ENCODE peak calls at places on chromosomes 1 and 21, in seven cellular contexts. One of them, this sample, is unnamed.

GRCh38 chr1:174258148-174258550 is 98.8 kb downstream of the RABGAP1L start:
- DNase-seq in SIG-M5: no peak
- DNase-seq in NCI-H1694: peak; percentile 78
- DNase-seq in fibroblast of pulmonary artery: peak; percentile 67
- DNase-seq in foreskin keratinocyte: peak; percentile 3
- DNase-seq in dermis blood vessel endothelial cell: peak; percentile 71
- DNase-seq in CD8-positive, alpha-beta T cell: no peak
- DNase-seq in this sample: peak; percentile 53

GRCh38 chr1:28329395-28330153 is 734 bp downstream of the MED18 start:
- DNase-seq in foreskin keratinocyte: no peak
- DNase-seq in dermis blood vessel endothelial cell: peak; percentile 49
- DNase-seq in SIG-M5: no peak
- DNase-seq in NCI-H1694: no peak
- DNase-seq in CD8-positive, alpha-beta T cell: peak; percentile 27
- DNase-seq in fibroblast of pulmonary artery: peak; percentile 38
- DNase-seq in this sample: peak; percentile 25

GRCh38 chr1:29849038-29849750 is 612.9 kb downstream of the PTPRU start:
- DNase-seq in NCI-H1694: no peak
- DNase-seq in SIG-M5: no peak
- DNase-seq in dermis blood vessel endothelial cell: peak; percentile 63
- DNase-seq in CD8-positive, alpha-beta T cell: no peak
- DNase-seq in foreskin keratinocyte: no peak
- DNase-seq in fibroblast of pulmonary artery: peak; percentile 44
- DNase-seq in this sample: peak; percentile 21

GRCh38 chr1:27618341-27619067 is 14.6 kb upstream of the AHDC1 start:
- DNase-seq in CD8-positive, alpha-beta T cell: no peak
- DNase-seq in fibroblast of pulmonary artery: no peak
- DNase-seq in foreskin keratinocyte: no peak
- DNase-seq in dermis blood vessel endothelial cell: no peak
- DNase-seq in SIG-M5: no peak
- DNase-seq in NCI-H1694: no peak
- DNase-seq in this sample: no peak

GRCh38 chr1:93740601-93741031 is 59.0 kb upstream of the BCAR3 start:
- DNase-seq in dermis blood vessel endothelial cell: peak; percentile 2
- DNase-seq in SIG-M5: no peak
- DNase-seq in foreskin keratinocyte: no peak
- DNase-seq in NCI-H1694: no peak
- DNase-seq in CD8-positive, alpha-beta T cell: no peak
- DNase-seq in fibroblast of pulmonary artery: no peak
- DNase-seq in this sample: peak; percentile 12

GRCh38 chr1:201419737-201420607 is 1.6 kb downstream of the TNNI1 start:
- DNase-seq in SIG-M5: no peak
- DNase-seq in fibroblast of pulmonary artery: no peak
- DNase-seq in foreskin keratinocyte: no peak
- DNase-seq in CD8-positive, alpha-beta T cell: no peak
- DNase-seq in NCI-H1694: no peak
- DNase-seq in dermis blood vessel endothelial cell: no peak
- DNase-seq in this sample: no peak

GRCh38 chr1:59408608-59409007 is 111.7 kb downstream of the FGGY start:
- DNase-seq in foreskin keratinocyte: no peak
- DNase-seq in fibroblast of pulmonary artery: no peak
- DNase-seq in CD8-positive, alpha-beta T cell: no peak
- DNase-seq in NCI-H1694: no peak
- DNase-seq in SIG-M5: no peak
- DNase-seq in dermis blood vessel endothelial cell: no peak
- DNase-seq in this sample: peak; percentile 36

GRCh38 chr1:40987439-40988276 is 8.2 kb downstream of the CTPS1 start:
- DNase-seq in NCI-H1694: no peak
- DNase-seq in CD8-positive, alpha-beta T cell: no peak
- DNase-seq in SIG-M5: no peak
- DNase-seq in foreskin keratinocyte: no peak
- DNase-seq in fibroblast of pulmonary artery: no peak
- DNase-seq in dermis blood vessel endothelial cell: no peak
- DNase-seq in this sample: no peak

GRCh38 chr1:240804475-240804874 is 192.5 kb upstream of the GREM2 start:
- DNase-seq in fibroblast of pulmonary artery: peak; percentile 37
- DNase-seq in NCI-H1694: no peak
- DNase-seq in CD8-positive, alpha-beta T cell: no peak
- DNase-seq in SIG-M5: no peak
- DNase-seq in dermis blood vessel endothelial cell: peak; percentile 20
- DNase-seq in foreskin keratinocyte: no peak
- DNase-seq in this sample: peak; percentile 22

GRCh38 chr1:241156231-241156965 is 200.6 kb downstream of the RGS7 start:
- DNase-seq in NCI-H1694: no peak
- DNase-seq in SIG-M5: no peak
- DNase-seq in dermis blood vessel endothelial cell: peak; percentile 59
- DNase-seq in foreskin keratinocyte: peak; percentile 31
- DNase-seq in CD8-positive, alpha-beta T cell: no peak
- DNase-seq in fibroblast of pulmonary artery: peak; percentile 3
- DNase-seq in this sample: peak; percentile 28

GRCh38 chr21:44874497-44875331 is 1.2 kb upstream of the PTTG1IP start:
- DNase-seq in NCI-H1694: no peak
- DNase-seq in fibroblast of pulmonary artery: peak; percentile 17
- DNase-seq in dermis blood vessel endothelial cell: peak; percentile 69
- DNase-seq in CD8-positive, alpha-beta T cell: no peak
- DNase-seq in SIG-M5: no peak
- DNase-seq in foreskin keratinocyte: no peak
- DNase-seq in this sample: peak; percentile 61

GRCh38 chr1:39196244-39197215 is 8.0 kb upstream of the MACF1 start:
- DNase-seq in SIG-M5: peak; percentile 18
- DNase-seq in NCI-H1694: no peak
- DNase-seq in CD8-positive, alpha-beta T cell: peak; percentile 26
- DNase-seq in dermis blood vessel endothelial cell: no peak
- DNase-seq in fibroblast of pulmonary artery: peak; percentile 49
- DNase-seq in foreskin keratinocyte: no peak
- DNase-seq in this sample: peak; percentile 70

GRCh38 chr1:224438989-224439388 is 4.4 kb upstream of the WDR26 start:
- DNase-seq in CD8-positive, alpha-beta T cell: no peak
- DNase-seq in SIG-M5: no peak
- DNase-seq in NCI-H1694: no peak
- DNase-seq in fibroblast of pulmonary artery: no peak
- DNase-seq in dermis blood vessel endothelial cell: no peak
- DNase-seq in foreskin keratinocyte: no peak
- DNase-seq in this sample: no peak

GRCh38 chr1:168879906-168880734 is 151.1 kb upstream of the DPT start:
- DNase-seq in CD8-positive, alpha-beta T cell: no peak
- DNase-seq in dermis blood vessel endothelial cell: peak; percentile 20
- DNase-seq in fibroblast of pulmonary artery: peak; percentile 60
- DNase-seq in foreskin keratinocyte: peak; percentile 47
- DNase-seq in SIG-M5: no peak
- DNase-seq in NCI-H1694: no peak
- DNase-seq in this sample: peak; percentile 8

GRCh38 chr1:53391982-53392381 is 64.1 kb upstream of the LRP8 start:
- DNase-seq in NCI-H1694: no peak
- DNase-seq in CD8-positive, alpha-beta T cell: no peak
- DNase-seq in fibroblast of pulmonary artery: no peak
- DNase-seq in foreskin keratinocyte: no peak
- DNase-seq in SIG-M5: no peak
- DNase-seq in dermis blood vessel endothelial cell: no peak
- DNase-seq in this sample: no peak

GRCh38 chr21:20527691-20528090 is 470.5 kb upstream of the NCAM2 start:
- DNase-seq in fibroblast of pulmonary artery: no peak
- DNase-seq in dermis blood vessel endothelial cell: no peak
- DNase-seq in NCI-H1694: no peak
- DNase-seq in foreskin keratinocyte: no peak
- DNase-seq in SIG-M5: no peak
- DNase-seq in CD8-positive, alpha-beta T cell: no peak
- DNase-seq in this sample: no peak

GRCh38 chr1:27660300-27660837 is 11.6 kb downstream of the IFI6 start:
- DNase-seq in dermis blood vessel endothelial cell: peak; percentile 20
- DNase-seq in foreskin keratinocyte: no peak
- DNase-seq in NCI-H1694: no peak
- DNase-seq in CD8-positive, alpha-beta T cell: no peak
- DNase-seq in SIG-M5: no peak
- DNase-seq in fibroblast of pulmonary artery: no peak
- DNase-seq in this sample: no peak

GRCh38 chr1:15788624-15789301 is 18.7 kb downstream of the UQCRHL start:
- DNase-seq in CD8-positive, alpha-beta T cell: no peak
- DNase-seq in fibroblast of pulmonary artery: peak; percentile 81
- DNase-seq in dermis blood vessel endothelial cell: peak; percentile 40
- DNase-seq in foreskin keratinocyte: peak; percentile 88
- DNase-seq in SIG-M5: no peak
- DNase-seq in NCI-H1694: no peak
- DNase-seq in this sample: peak; percentile 53

GRCh38 chr21:32515869-32516268 is 69.5 kb downstream of the TCP10L start:
- DNase-seq in foreskin keratinocyte: no peak
- DNase-seq in fibroblast of pulmonary artery: peak; percentile 77
- DNase-seq in dermis blood vessel endothelial cell: peak; percentile 54
- DNase-seq in SIG-M5: no peak
- DNase-seq in CD8-positive, alpha-beta T cell: no peak
- DNase-seq in NCI-H1694: no peak
- DNase-seq in this sample: peak; percentile 34

GRCh38 chr1:58104960-58105359 is 441.6 kb downstream of the OMA1 start:
- DNase-seq in fibroblast of pulmonary artery: no peak
- DNase-seq in foreskin keratinocyte: no peak
- DNase-seq in NCI-H1694: no peak
- DNase-seq in dermis blood vessel endothelial cell: no peak
- DNase-seq in CD8-positive, alpha-beta T cell: no peak
- DNase-seq in SIG-M5: no peak
- DNase-seq in this sample: no peak

GRCh38 chr1:199353906-199354305 is 673.6 kb upstream of the NR5A2 start:
- DNase-seq in NCI-H1694: no peak
- DNase-seq in SIG-M5: no peak
- DNase-seq in fibroblast of pulmonary artery: no peak
- DNase-seq in foreskin keratinocyte: no peak
- DNase-seq in CD8-positive, alpha-beta T cell: no peak
- DNase-seq in dermis blood vessel endothelial cell: no peak
- DNase-seq in this sample: no peak

GRCh38 chr1:169105434-169106094 is 926 bp upstream of the ATP1B1 start:
- DNase-seq in CD8-positive, alpha-beta T cell: no peak
- DNase-seq in dermis blood vessel endothelial cell: peak; percentile 47
- DNase-seq in SIG-M5: no peak
- DNase-seq in NCI-H1694: no peak
- DNase-seq in fibroblast of pulmonary artery: no peak
- DNase-seq in foreskin keratinocyte: no peak
- DNase-seq in this sample: peak; percentile 37

GRCh38 chr1:28208818-28209441 is 23.9 kb downstream of the DNAJC8 start:
- DNase-seq in fibroblast of pulmonary artery: peak; percentile 87
- DNase-seq in SIG-M5: no peak
- DNase-seq in dermis blood vessel endothelial cell: peak; percentile 86
- DNase-seq in NCI-H1694: peak; percentile 22
- DNase-seq in foreskin keratinocyte: no peak
- DNase-seq in CD8-positive, alpha-beta T cell: peak; percentile 28
- DNase-seq in this sample: peak; percentile 78

GRCh38 chr1:109756848-109757521 is 6.7 kb downstream of the EPS8L3 start:
- DNase-seq in SIG-M5: no peak
- DNase-seq in fibroblast of pulmonary artery: no peak
- DNase-seq in foreskin keratinocyte: no peak
- DNase-seq in CD8-positive, alpha-beta T cell: no peak
- DNase-seq in NCI-H1694: no peak
- DNase-seq in dermis blood vessel endothelial cell: no peak
- DNase-seq in this sample: no peak

GRCh38 chr1:155598842-155599331 is 11.1 kb upstream of the MSTO1 start:
- DNase-seq in dermis blood vessel endothelial cell: peak; percentile 38
- DNase-seq in SIG-M5: no peak
- DNase-seq in foreskin keratinocyte: peak; percentile 10
- DNase-seq in CD8-positive, alpha-beta T cell: no peak
- DNase-seq in NCI-H1694: no peak
- DNase-seq in fibroblast of pulmonary artery: peak; percentile 53
- DNase-seq in this sample: peak; percentile 31

GRCh38 chr21:16742116-16742515 is 770.7 kb upstream of the CXADR start:
- DNase-seq in SIG-M5: no peak
- DNase-seq in NCI-H1694: no peak
- DNase-seq in CD8-positive, alpha-beta T cell: no peak
- DNase-seq in fibroblast of pulmonary artery: peak; percentile 25
- DNase-seq in foreskin keratinocyte: no peak
- DNase-seq in dermis blood vessel endothelial cell: no peak
- DNase-seq in this sample: no peak

GRCh38 chr1:4121834-4122512 is 221.9 kb upstream of the C1orf174 start:
- DNase-seq in CD8-positive, alpha-beta T cell: no peak
- DNase-seq in dermis blood vessel endothelial cell: no peak
- DNase-seq in fibroblast of pulmonary artery: no peak
- DNase-seq in SIG-M5: no peak
- DNase-seq in foreskin keratinocyte: no peak
- DNase-seq in NCI-H1694: no peak
- DNase-seq in this sample: no peak

GRCh38 chr1:228416217-228416971 is at the start of gene TRIM17:
- DNase-seq in dermis blood vessel endothelial cell: peak; percentile 31
- DNase-seq in foreskin keratinocyte: no peak
- DNase-seq in CD8-positive, alpha-beta T cell: no peak
- DNase-seq in NCI-H1694: no peak
- DNase-seq in fibroblast of pulmonary artery: no peak
- DNase-seq in SIG-M5: no peak
- DNase-seq in this sample: no peak

GRCh38 chr1:246587606-246588005 is 21.4 kb downstream of the CNST start:
- DNase-seq in SIG-M5: peak; percentile 83
- DNase-seq in NCI-H1694: no peak
- DNase-seq in dermis blood vessel endothelial cell: peak; percentile 70
- DNase-seq in CD8-positive, alpha-beta T cell: no peak
- DNase-seq in fibroblast of pulmonary artery: peak; percentile 78
- DNase-seq in foreskin keratinocyte: no peak
- DNase-seq in this sample: peak; percentile 84

GRCh38 chr21:33478858-33479678 is 706 bp downstream of the TMEM50B start:
- DNase-seq in CD8-positive, alpha-beta T cell: peak; percentile 6
- DNase-seq in fibroblast of pulmonary artery: peak; percentile 31
- DNase-seq in dermis blood vessel endothelial cell: peak; percentile 50
- DNase-seq in NCI-H1694: peak; percentile 13
- DNase-seq in SIG-M5: no peak
- DNase-seq in foreskin keratinocyte: peak; percentile 13
- DNase-seq in this sample: peak; percentile 48

GRCh38 chr1:191358724-191359123 is 799.5 kb upstream of the RGS18 start:
- DNase-seq in CD8-positive, alpha-beta T cell: no peak
- DNase-seq in NCI-H1694: no peak
- DNase-seq in foreskin keratinocyte: no peak
- DNase-seq in fibroblast of pulmonary artery: no peak
- DNase-seq in dermis blood vessel endothelial cell: no peak
- DNase-seq in SIG-M5: no peak
- DNase-seq in this sample: no peak

GRCh38 chr21:45140346-45140940 is 66.1 kb downstream of the ADARB1 start:
- DNase-seq in NCI-H1694: peak; percentile 67
- DNase-seq in foreskin keratinocyte: peak; percentile 44
- DNase-seq in CD8-positive, alpha-beta T cell: peak; percentile 32
- DNase-seq in dermis blood vessel endothelial cell: peak; percentile 97
- DNase-seq in fibroblast of pulmonary artery: peak; percentile 96
- DNase-seq in SIG-M5: peak; percentile 59
- DNase-seq in this sample: peak; percentile 88

GRCh38 chr1:227449051-227449450 is 114.3 kb upstream of the ZNF678 start:
- DNase-seq in fibroblast of pulmonary artery: no peak
- DNase-seq in NCI-H1694: no peak
- DNase-seq in dermis blood vessel endothelial cell: peak; percentile 64
- DNase-seq in SIG-M5: no peak
- DNase-seq in foreskin keratinocyte: no peak
- DNase-seq in CD8-positive, alpha-beta T cell: no peak
- DNase-seq in this sample: no peak

GRCh38 chr1:211944733-211945500 is 90.4 kb downstream of the INTS7 start:
- DNase-seq in CD8-positive, alpha-beta T cell: no peak
- DNase-seq in NCI-H1694: peak; percentile 33
- DNase-seq in SIG-M5: no peak
- DNase-seq in dermis blood vessel endothelial cell: no peak
- DNase-seq in fibroblast of pulmonary artery: peak; percentile 41
- DNase-seq in foreskin keratinocyte: peak; percentile 89
- DNase-seq in this sample: no peak